ENCODE peak calls at places on chromosome 6, in seven cellular contexts. G is colonic mucosa, O is mucosa of descending colon, V is heart right ventricle, E is WERI-Rb-1, Z is endodermal cell, P is cardiac muscle cell. L is an unnamed sample. For H3K9me3, the result is how much of the 10 kb centered on the place peaks cover.

GRCh38 chr6:90197854-90198496 is 98.7 kb downstream of the BACH2 start:
- DNase-seq in G (no peak), O (no peak), V (no peak), E (no peak), Z (no peak), P (peak), L (no peak)

GRCh38 chr6:67683960-67684359 is 951.1 kb upstream of the ADGRB3 start:
- DNase-seq in G (no peak), O (no peak), V (no peak), E (no peak), Z (no peak), P (peak), L (no peak)

GRCh38 chr6:9518433-9518832 is 896.4 kb downstream of the TFAP2A start:
- DNase-seq in G (no peak), O (no peak), V (no peak), E (no peak), Z (no peak), P (no peak), L (no peak)

GRCh38 chr6:116467514-116467913 is 6.3 kb downstream of the CALHM6 start:
- DNase-seq in G (no peak), O (no peak), V (no peak), E (no peak), Z (no peak), P (no peak), L (no peak)

GRCh38 chr6:133918208-133918930 is 29.5 kb downstream of the TCF21 start:
- DNase-seq in G (no peak), O (no peak), V (no peak), E (no peak), Z (no peak), P (no peak), L (no peak)

GRCh38 chr6:46491789-46492547 is 719 bp upstream of the RCAN2 start:
- DNase-seq in G (peak), O (peak), V (peak), E (peak), Z (peak), P (peak), L (peak)

GRCh38 chr6:128246472-128246871 is 273.9 kb downstream of the PTPRK start:
- DNase-seq in G (no peak), O (no peak), V (no peak), E (peak), Z (no peak), P (no peak), L (no peak)

GRCh38 chr6:4665489-4666417 is 110.5 kb upstream of the CDYL start:
- DNase-seq in G (peak), O (no peak), V (no peak), E (no peak), Z (peak), P (no peak), L (no peak)

GRCh38 chr6:127952831-127953230 is 52.0 kb upstream of the THEMIS start:
- DNase-seq in G (no peak), O (no peak), V (no peak), E (peak), Z (no peak), P (no peak), L (no peak)

GRCh38 chr6:77474286-77474956 is 11.1 kb upstream of the HTR1B start:
- DNase-seq in G (no peak), O (no peak), V (no peak), E (no peak), Z (no peak), P (no peak), L (no peak)

GRCh38 chr6:26116267-26116666 is 29.0 kb downstream of the HFE start:
- DNase-seq in G (no peak), O (no peak), V (no peak), E (no peak), Z (no peak), P (no peak), L (no peak)

DNA sequence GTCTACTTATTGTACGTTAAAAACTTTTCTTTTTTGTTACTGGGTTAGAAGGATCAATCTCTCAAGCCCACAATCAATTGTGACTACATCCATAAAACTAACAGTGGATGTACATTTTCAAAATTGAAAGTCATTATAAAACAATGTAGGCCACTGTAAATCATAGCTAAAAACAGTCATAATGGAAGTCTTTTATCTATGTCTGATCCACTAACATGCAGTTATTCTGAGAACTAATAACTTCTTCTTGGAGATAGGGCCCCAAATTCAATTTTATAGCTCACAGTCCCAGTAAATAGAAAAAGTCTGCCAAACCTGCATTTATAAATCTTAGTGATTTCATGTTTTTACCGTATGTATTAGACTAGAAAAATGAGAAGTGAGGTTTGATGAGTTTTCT is 187.3 kb upstream of the MMS22L start:
- DNase-seq in G (no peak), O (no peak), V (no peak), E (no peak), Z (no peak), P (no peak), L (no peak)
- H3K9me3 ChIP-seq in G (under half), O (under half), V (under half), E (under half), Z (under half), P (under half), L (under half)

GRCh38 chr6:42045538-42046460 is 4.5 kb upstream of the TAF8 start:
- DNase-seq in G (peak), O (peak), V (peak), E (no peak), Z (peak), P (peak), L (peak)
- H3K4me3 ChIP-seq in G (no peak), O (no peak), V (peak), E (no peak), Z (no peak), P (no peak), L (no peak)

GRCh38 chr6:55659304-55659703 is 80.3 kb upstream of the HMGCLL1 start:
- DNase-seq in G (no peak), O (no peak), V (no peak), E (no peak), Z (no peak), P (no peak), L (no peak)
- H3K9me3 ChIP-seq in G (under half), O (under half), V (under half), E (under half), Z (under half), P (under half), L (under half)

DNA sequence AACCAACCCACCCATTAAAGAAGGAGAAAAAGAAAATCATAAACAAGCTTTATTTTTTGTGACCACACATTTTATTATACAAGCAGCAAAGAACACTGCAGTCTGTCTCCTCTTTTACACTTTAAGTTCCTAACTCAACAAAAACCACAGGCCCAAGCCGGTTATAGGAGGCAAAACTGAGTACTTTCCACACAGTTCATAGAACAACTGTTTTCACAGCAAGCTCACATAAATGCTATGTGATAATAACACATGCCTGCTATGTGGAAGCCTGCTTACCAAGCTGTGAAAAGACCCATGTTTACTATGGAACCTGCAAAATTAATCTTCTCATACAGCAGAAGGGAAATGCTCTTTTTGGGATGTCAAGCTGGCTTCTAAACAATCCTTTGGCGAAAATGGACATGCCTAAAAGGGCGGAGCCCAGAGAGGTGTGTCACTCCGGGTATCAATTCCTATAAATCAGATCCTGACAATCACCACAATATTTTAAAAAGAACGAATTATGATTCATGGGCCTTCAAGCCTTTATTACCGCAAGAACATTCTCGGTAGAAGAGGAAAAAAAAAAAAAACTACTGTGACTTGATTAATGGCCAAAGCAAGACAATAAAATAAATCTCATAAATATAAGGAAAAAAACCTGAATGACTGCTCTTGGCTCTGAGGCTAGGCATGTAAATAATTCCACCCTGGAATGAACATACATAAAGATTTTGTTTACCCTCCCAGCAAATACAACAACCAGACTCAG is 2.6 kb downstream of the TRERF1 start:
- DNase-seq in G (no peak), O (no peak), V (no peak), E (no peak), Z (no peak), P (no peak), L (no peak)
- H3K4me3 ChIP-seq in G (peak), O (no peak), V (peak), E (no peak), Z (no peak), P (no peak), L (peak)

L was measured in HAP-1.